ENCODE peak calls at places on chromosomes 4 and X, in seven cellular contexts. X is tibial artery; S is Peyer's patch; Z is DND-41; W is esophagus muscularis mucosa; V is transverse colon; D is CD4-positive, CD25-positive, alpha-beta regulatory T cell. L is an unnamed sample. For H3K4me1, the result is how much of the 10 kb centered on the place peaks cover.

GRCh38 chrX:38277802-38278201 is 49.5 kb downstream of the RPGR start:
- DNase-seq in S (no peak), D (no peak), V (no peak), Z (no peak), X (no peak), W (no peak), L (no peak)

GRCh38 chr4:123505077-123505456 is 108.5 kb downstream of the SPRY1 start:
- DNase-seq in V (no peak), D (no peak), W (no peak), S (no peak), X (no peak), Z (no peak), L (no peak)

GRCh38 chr4:54063224-54063623 is 1.2 kb downstream of the CHIC2 start:
- DNase-seq in V (no peak), X (no peak), D (peak), S (no peak), W (no peak), Z (no peak), L (no peak)

GRCh38 chrX:84729809-84730208 is 227.6 kb upstream of the HDX start:
- DNase-seq in V (no peak), X (peak), S (peak), W (no peak), Z (peak), D (peak), L (peak)

GRCh38 chr4:36273276-36273675 is 8.1 kb upstream of the DTHD1 start:
- DNase-seq in X (no peak), D (no peak), Z (no peak), V (no peak), S (no peak), W (no peak), L (no peak)

GRCh38 chr4:4868506-4869379 is 9.3 kb downstream of the MSX1 start:
- DNase-seq in W (no peak), Z (no peak), X (no peak), D (no peak), V (no peak), S (no peak), L (no peak)

GRCh38 chr4:159434496-159435241 is 331.8 kb downstream of the RAPGEF2 start:
- DNase-seq in V (no peak), S (no peak), W (no peak), Z (no peak), D (no peak), X (no peak), L (no peak)

GRCh38 chrX:153967536-153968214 is 3.9 kb downstream of the HCFC1 start:
- DNase-seq in X (no peak), Z (no peak), V (no peak), W (no peak), D (peak), S (no peak), L (peak)

GRCh38 chr4:147773261-147774184 is 41.6 kb downstream of the ARHGAP10 start:
- DNase-seq in V (no peak), D (no peak), X (no peak), Z (no peak), S (no peak), W (no peak), L (no peak)

GRCh38 chr4:55865228-55865806 is 11.9 kb downstream of the EXOC1 start:
- DNase-seq in V (no peak), S (no peak), D (no peak), X (no peak), W (no peak), Z (no peak), L (no peak)

GRCh38 chr4:7781361-7781760 is 158.3 kb downstream of the AFAP1 start:
- DNase-seq in V (no peak), X (no peak), D (peak), Z (no peak), S (no peak), W (no peak), L (no peak)
- H3K27ac ChIP-seq in V (peak), X (peak), D (no peak), Z (no peak), S (no peak), W (peak), L (no peak)

DNA sequence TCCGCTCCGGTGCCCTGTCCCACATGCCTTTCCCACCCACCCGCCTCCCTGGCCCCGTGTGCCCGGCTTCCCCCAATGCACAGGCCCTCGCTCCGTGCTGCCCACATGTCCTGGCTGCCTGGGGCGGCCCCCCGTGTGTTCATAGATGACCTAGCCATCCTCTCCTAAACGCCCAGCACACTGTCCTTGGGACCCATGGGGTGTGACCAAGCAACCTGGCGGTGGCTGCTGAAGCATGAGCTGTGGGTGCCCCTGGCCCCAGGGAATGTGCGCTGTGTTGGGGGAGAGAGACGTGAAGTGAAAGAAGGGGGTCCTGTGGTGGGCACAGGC is 28.3 kb downstream of the MAEA start:
- DNase-seq in W (no peak), D (no peak), Z (no peak), V (no peak), S (no peak), X (no peak), L (no peak)
- H3K4me1 ChIP-seq in W (under half), D (under half), Z (under half), V (under half), S (under half), X (under half), L (under half)

GRCh38 chr4:174213734-174214101 is 69.7 kb downstream of the FBXO8 start:
- DNase-seq in W (no peak), Z (no peak), X (no peak), S (no peak), D (no peak), V (no peak), L (no peak)
- H3K27ac ChIP-seq in W (no peak), Z (no peak), X (no peak), S (no peak), D (no peak), V (no peak), L (no peak)

GRCh38 chr4:180284267-180284666 is 1958.9 kb upstream of the TENM3 start:
- DNase-seq in S (no peak), X (no peak), Z (no peak), W (no peak), D (no peak), V (no peak), L (no peak)
- H3K4me1 ChIP-seq in S (under half), X (under half), Z (under half), W (under half), D (under half), V (under half), L (under half)

DNA sequence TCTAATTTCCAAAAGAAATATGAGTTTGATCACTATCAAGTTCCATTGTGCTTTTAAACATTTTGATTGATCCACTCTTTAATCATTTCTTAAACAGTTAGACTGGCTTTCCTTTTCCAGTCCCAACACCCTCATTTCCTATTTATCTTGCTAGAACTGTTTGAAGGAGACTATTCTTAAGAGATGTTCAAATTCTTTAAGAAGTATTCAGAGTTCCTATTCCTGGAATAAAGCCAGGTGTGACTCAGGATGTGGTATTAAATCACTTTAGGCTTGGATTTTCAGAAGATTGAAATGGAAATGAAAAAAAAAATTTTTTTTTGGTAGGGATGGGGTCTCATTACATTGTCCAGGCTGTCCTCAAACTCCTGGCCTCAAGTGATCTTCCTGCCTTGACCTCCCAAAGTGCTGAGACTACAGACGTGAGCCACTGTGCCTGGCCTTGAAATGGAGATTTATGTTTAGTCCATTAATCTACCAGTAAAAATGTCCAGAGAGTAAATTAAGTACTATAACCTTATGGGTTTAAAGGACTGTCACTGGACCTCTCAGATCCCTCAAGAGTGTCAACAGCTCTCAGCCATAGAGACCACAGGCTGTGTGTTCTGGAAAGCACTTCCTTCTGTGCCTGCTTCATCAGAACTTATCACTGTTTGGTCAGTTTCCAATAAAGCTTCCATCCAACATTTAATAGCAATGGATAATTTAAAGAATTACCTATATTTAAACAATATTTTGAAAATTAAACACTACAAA is 90.7 kb downstream of the CDS1 start:
- DNase-seq in Z (no peak), X (no peak), W (no peak), V (no peak), S (no peak), D (no peak), L (no peak)
- H3K27ac ChIP-seq in Z (no peak), X (no peak), W (no peak), V (no peak), S (no peak), D (no peak), L (no peak)

GRCh38 chr4:73614468-73614867 is 5.8 kb downstream of the RASSF6 start:
- DNase-seq in S (no peak), X (no peak), Z (no peak), W (no peak), D (no peak), V (no peak), L (no peak)
- H3K4me1 ChIP-seq in S (under half), X (under half), Z (under half), W (under half), D (under half), V (under half), L (under half)

DNA sequence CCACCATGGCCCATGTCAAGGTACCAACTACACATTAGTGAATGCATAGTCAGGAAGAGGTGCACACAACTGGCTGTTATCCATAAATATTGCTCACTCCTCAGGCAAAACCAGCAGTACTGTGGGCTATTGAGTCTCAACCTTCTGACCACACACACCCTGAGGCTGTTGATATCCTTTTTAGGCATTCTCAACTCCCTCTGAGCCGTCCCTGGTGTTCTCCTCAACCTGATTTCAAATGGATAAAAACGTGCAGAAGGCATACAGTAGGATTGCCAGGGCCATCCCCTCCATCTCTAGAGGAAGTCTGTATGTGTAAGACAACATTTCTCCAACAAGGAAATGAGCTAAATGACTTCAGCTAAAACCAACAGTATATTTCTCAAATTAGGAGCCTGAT is 98.7 kb upstream of the KLHL13 start:
- DNase-seq in W (no peak), Z (no peak), S (no peak), D (no peak), V (no peak), X (no peak), L (no peak)
- H3K27ac ChIP-seq in W (no peak), Z (no peak), S (no peak), D (no peak), V (no peak), X (no peak), L (no peak)

DNA sequence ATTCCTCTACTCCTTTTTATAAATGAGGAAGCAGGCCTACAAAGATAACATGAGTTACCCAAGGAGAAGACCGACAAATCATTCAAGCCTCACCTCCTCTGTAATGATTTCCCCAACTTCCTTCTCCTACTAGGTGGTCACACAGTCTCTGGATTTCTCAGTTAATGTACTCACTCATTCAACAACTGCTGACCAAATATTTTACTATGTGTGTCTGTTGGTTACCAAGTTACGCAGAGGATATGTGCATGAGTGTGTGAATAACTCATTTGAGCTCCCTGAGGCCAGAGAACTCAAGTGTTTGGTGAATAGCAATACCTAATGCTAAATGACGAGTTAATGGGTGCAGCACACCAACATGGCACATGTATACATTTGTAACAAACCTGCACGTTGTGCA is 10.4 kb downstream of the CASK start:
- DNase-seq in V (no peak), Z (no peak), X (no peak), W (no peak), D (no peak), S (no peak), L (no peak)
- H3K4me1 ChIP-seq in V (under half), Z (half or more), X (under half), W (under half), D (under half), S (under half), L (under half)

DNA sequence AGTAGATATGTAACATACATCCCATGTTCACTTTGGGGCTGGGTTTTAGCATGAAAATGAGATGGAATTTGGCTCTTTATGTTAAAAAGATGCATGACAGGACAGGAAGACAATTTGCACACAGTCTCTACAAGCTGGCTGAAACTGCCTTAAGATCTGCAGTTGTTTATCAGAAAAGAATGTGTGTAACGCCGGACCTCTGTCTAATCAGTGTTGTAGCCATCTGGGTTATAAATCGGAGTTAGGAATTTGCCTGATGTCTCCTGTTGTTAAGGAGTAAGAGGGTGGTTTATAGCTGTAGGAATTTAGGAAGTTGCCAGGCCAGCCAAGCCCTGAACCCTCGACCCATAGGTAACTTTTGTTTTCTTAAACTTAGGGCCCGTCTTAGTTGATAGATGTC is 562.9 kb upstream of the FAT1 start:
- DNase-seq in W (no peak), X (no peak), Z (no peak), S (no peak), D (no peak), V (no peak), L (no peak)
- H3K27ac ChIP-seq in W (no peak), X (no peak), Z (no peak), S (no peak), D (no peak), V (no peak), L (no peak)

L was measured in naive thymus-derived CD4-positive, alpha-beta T cell.